ENCODE peak calls at places on chromosome 20, in ten cellular contexts. G is aorta; V is left ventricle myocardium inferior; J is right atrium auricular region; T is left lung; S is CD4-positive, CD25-positive, alpha-beta regulatory T cell; Q is CD4-positive, alpha-beta memory T cell; K is IMR-90; X is PC-9; B is dorsolateral prefrontal cortex. O is an unnamed sample. For H3K27me3, the result is how much of the 10 kb centered on the place peaks cover.

GRCh38 chr20:51528263-51529026 is 14.1 kb downstream of the NFATC2 start:
- DNase-seq in G (no peak), V (no peak), J (no peak), T (no peak), S (peak), Q (peak), K (no peak), X (no peak), B (no peak), O (no peak)

GRCh38 chr20:49541733-49542513 is 26.0 kb downstream of the PTGIS start:
- DNase-seq in G (peak), V (peak), J (peak), T (no peak), S (peak), Q (peak), K (peak), X (peak), B (peak), O (peak)

GRCh38 chr20:6180531-6180930 is 57.7 kb upstream of the FERMT1 start:
- DNase-seq in G (no peak), V (no peak), J (no peak), T (no peak), S (no peak), Q (no peak), K (no peak), X (no peak), B (no peak), O (no peak)

GRCh38 chr20:35773154-35773751 is 1.4 kb downstream of the PHF20 start:
- DNase-seq in G (peak), V (no peak), J (peak), T (no peak), S (peak), Q (peak), K (peak), X (peak), B (no peak), O (no peak)

GRCh38 chr20:51661609-51662178 is 106.5 kb downstream of the ATP9A start:
- DNase-seq in G (no peak), V (no peak), J (no peak), T (no peak), S (no peak), Q (peak), K (peak), X (peak), B (no peak), O (peak)

GRCh38 chr20:33791959-33792597 is 19.1 kb upstream of the CHMP4B start:
- DNase-seq in G (no peak), V (no peak), J (no peak), T (peak), S (peak), Q (peak), K (peak), X (peak), B (no peak), O (peak)

GRCh38 chr20:60352017-60352416 is 393.8 kb downstream of the CDH26 start:
- DNase-seq in G (no peak), V (no peak), J (no peak), T (no peak), S (no peak), Q (no peak), K (no peak), X (no peak), B (no peak), O (no peak)

GRCh38 chr20:13749811-13750210 is 34.9 kb downstream of the ESF1 start:
- DNase-seq in G (no peak), V (no peak), J (no peak), T (no peak), S (no peak), Q (no peak), K (no peak), X (no peak), B (no peak), O (no peak)

GRCh38 chr20:41058007-41058673 is 29.5 kb downstream of the TOP1 start:
- DNase-seq in G (no peak), V (no peak), J (no peak), T (no peak), S (no peak), Q (no peak), K (peak), X (no peak), B (no peak), O (no peak)

GRCh38 chr20:32743237-32744112 is at the start of gene COMMD7:
- DNase-seq in G (peak), V (peak), J (no peak), T (peak), S (peak), Q (peak), K (peak), X (peak), B (peak), O (peak)

GRCh38 chr20:38120625-38120988 is 44.5 kb downstream of the TGM2 start:
- DNase-seq in G (no peak), V (no peak), J (no peak), T (no peak), S (no peak), Q (no peak), K (no peak), X (no peak), B (no peak), O (no peak)

DNA sequence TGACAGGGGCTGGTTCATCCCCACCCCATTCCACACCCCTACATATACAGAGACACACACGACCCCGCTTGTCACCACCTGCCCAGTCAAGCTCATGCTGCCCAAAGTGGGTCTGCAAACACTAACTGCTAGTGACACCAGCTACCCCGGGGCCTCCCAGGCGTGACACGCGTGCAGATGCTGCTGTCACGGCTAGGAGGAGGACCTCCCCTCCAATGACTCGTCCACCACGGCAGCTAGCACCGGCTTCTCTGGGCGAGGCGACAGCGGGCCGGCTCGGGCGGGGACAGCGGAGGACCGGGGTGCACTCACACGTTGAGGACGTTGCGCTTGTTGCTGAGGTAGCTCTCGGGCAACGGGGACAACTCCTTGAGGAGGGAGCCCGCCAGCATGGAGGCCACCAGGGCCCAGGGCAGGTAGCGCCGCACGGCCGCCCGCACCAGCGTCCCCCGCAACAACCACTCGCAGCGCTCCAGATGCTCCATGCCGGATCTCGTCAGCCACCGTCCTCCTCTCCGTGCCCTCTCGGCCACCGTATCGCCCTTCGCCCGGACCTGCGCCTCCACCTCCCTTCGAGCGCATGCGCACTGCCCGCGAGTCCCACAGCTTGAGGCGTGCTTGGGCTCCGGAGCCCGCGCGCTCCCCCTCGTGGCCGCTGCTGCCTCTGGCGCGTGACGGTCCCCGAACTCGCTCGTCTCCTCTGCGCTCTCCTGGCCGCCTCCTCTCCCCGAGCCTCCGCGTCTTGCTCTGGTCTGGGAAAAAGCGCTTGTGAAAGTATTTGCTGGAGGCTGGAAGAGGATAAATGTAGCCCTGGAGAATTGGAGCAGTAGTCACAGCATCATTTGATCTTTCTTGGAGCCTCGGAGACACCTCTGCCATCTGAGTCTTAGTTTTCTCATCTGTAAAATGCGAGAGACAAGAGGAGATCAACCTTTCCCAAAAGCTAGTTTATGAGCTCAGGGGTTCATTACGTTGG is at the start of gene FITM2:
- DNase-seq in G (peak), V (peak), J (peak), T (peak), S (peak), Q (peak), K (peak), X (peak), B (peak), O (peak)
- H3K27ac ChIP-seq in G (no peak), V (peak), J (peak), T (peak), S (peak), Q (peak), K (peak), X (no peak), B (peak), O (peak)

GRCh38 chr20:3405139-3405538 is 2.3 kb downstream of the DNAAF9 start:
- DNase-seq in G (no peak), V (no peak), J (no peak), T (no peak), S (no peak), Q (no peak), K (no peak), X (no peak), B (no peak), O (no peak)
- H3K4me3 ChIP-seq in G (no peak), V (peak), J (no peak), T (no peak), S (no peak), Q (no peak), K (no peak), X (no peak), B (peak), O (no peak)

GRCh38 chr20:56626367-56627121 is 2.6 kb upstream of the TFAP2C start:
- DNase-seq in G (no peak), V (no peak), J (no peak), T (peak), S (no peak), Q (no peak), K (no peak), X (peak), B (no peak), O (no peak)

GRCh38 chr20:56625837-56626236 is 3.3 kb upstream of the TFAP2C start:
- DNase-seq in G (no peak), V (no peak), J (no peak), T (no peak), S (no peak), Q (no peak), K (no peak), X (no peak), B (no peak), O (no peak)

GRCh38 chr20:56628015-56628872 is 862 bp upstream of the TFAP2C start:
- DNase-seq in G (no peak), V (no peak), J (no peak), T (peak), S (no peak), Q (no peak), K (no peak), X (peak), B (no peak), O (no peak)

GRCh38 chr20:56627122-56628014 is 1.7 kb upstream of the TFAP2C start:
- DNase-seq in G (no peak), V (no peak), J (no peak), T (no peak), S (no peak), Q (no peak), K (no peak), X (no peak), B (no peak), O (no peak)

GRCh38 chr20:56624786-56625681 is 4.1 kb upstream of the TFAP2C start:
- DNase-seq in G (no peak), V (no peak), J (no peak), T (no peak), S (no peak), Q (no peak), K (no peak), X (no peak), B (no peak), O (no peak)
- H3K27me3 ChIP-seq in G (under half), V (half or more), J (under half), T (half or more), S (under half), Q (under half), K (half or more), X (under half), B (under half), O (half or more)

GRCh38 chr20:3900187-3900604 is 11.0 kb downstream of the PANK2 start:
- DNase-seq in G (no peak), V (no peak), J (no peak), T (no peak), S (no peak), Q (no peak), K (no peak), X (no peak), B (no peak), O (no peak)
- H3K27ac ChIP-seq in G (no peak), V (no peak), J (no peak), T (peak), S (peak), Q (no peak), K (peak), X (peak), B (no peak), O (no peak)

GRCh38 chr20:45969712-45970634 is 2.0 kb downstream of the ZNF335 start:
- DNase-seq in G (peak), V (no peak), J (no peak), T (no peak), S (no peak), Q (peak), K (peak), X (peak), B (no peak), O (peak)
- H3K4me3 ChIP-seq in G (no peak), V (peak), J (no peak), T (peak), S (peak), Q (peak), K (no peak), X (peak), B (peak), O (no peak)

GRCh38 chr20:64246616-64247311 is 8.8 kb upstream of the PCMTD2 start:
- DNase-seq in G (no peak), V (no peak), J (no peak), T (no peak), S (no peak), Q (no peak), K (no peak), X (no peak), B (no peak), O (no peak)
- H3K27me3 ChIP-seq in G (under half), V (under half), J (under half), T (under half), S (under half), Q (under half), K (half or more), X (half or more), B (under half), O (under half)